ENCODE peak calls at places on chromosomes 3 and 15, in six cellular contexts. O is stimulated activated CD4-positive, alpha-beta T cell treated with anti-CD3 and anti-CD28 coated beads, Interleukin-12 subunit alpha, Interleukin-12 subunit beta, amount 100 ng/mL, for 4 hours; C is left kidney; P is DMS 273 treated with DMSO at 0.1 percent for 48 hours; W is activated gamma-delta T cell treated with Interleukin-2 at 50 U/mL for 16 hours; R is NCI-H1694. D is an unnamed sample.
A peak's percentile ranks its signal among the peaks of the same experiment; 100 is the strongest.

GRCh38 chr15:30042556-30042955 is 40.2 kb upstream of the GOLGA8J start:
- DNase-seq in C (no peak), P (no peak), R (no peak), W (no peak), O (no peak), D (no peak)

GRCh38 chr3:4734454-4734853 is 241.3 kb downstream of the ITPR1 start:
- DNase-seq in W (no peak), R (no peak), C (no peak), P (no peak), O (no peak), D (no peak)

GRCh38 chr3:142279965-142280590 is 54.7 kb upstream of the GK5 start:
- DNase-seq in C (peak; percentile 86), O (peak; percentile 13), P (peak; percentile 76), W (peak; percentile 37), R (peak; percentile 78), D (peak; percentile 22)

GRCh38 chr3:72279068-72279598 is 494.2 kb upstream of the PROK2 start:
- DNase-seq in P (no peak), C (no peak), W (no peak), O (no peak), R (no peak), D (no peak)

GRCh38 chr15:58952751-58953150 is 19.3 kb upstream of the SLTM start:
- DNase-seq in W (no peak), P (no peak), O (no peak), R (no peak), C (no peak), D (no peak)

GRCh38 chr3:124676236-124676635 is 54.0 kb upstream of the UMPS start:
- DNase-seq in P (no peak), C (no peak), W (no peak), O (no peak), R (no peak), D (no peak)

GRCh38 chr3:87336761-87337160 is 60.4 kb upstream of the POU1F1 start:
- DNase-seq in P (no peak), C (no peak), W (no peak), R (no peak), O (no peak), D (no peak)

GRCh38 chr15:67013696-67014095 is 51.7 kb upstream of the SMAD3 start:
- DNase-seq in W (no peak), C (peak; percentile 91), O (no peak), R (no peak), P (no peak), D (no peak)

GRCh38 chr3:60142009-60142408 is 1092.2 kb upstream of the CFAP20DC start:
- DNase-seq in C (peak; percentile 36), W (no peak), P (no peak), O (no peak), R (no peak), D (no peak)

GRCh38 chr3:160611141-160611540 is 45.8 kb upstream of the KPNA4 start:
- DNase-seq in R (no peak), W (no peak), P (no peak), C (no peak), O (no peak), D (no peak)

GRCh38 chr3:119559441-119559963 is at the start of gene CD80:
- DNase-seq in C (no peak), W (peak; percentile 24), O (peak; percentile 48), R (no peak), P (peak; percentile 40), D (peak; percentile 36)

GRCh38 chr3:198032445-198032936 is 72.5 kb downstream of the LMLN start:
- DNase-seq in W (no peak), O (no peak), R (no peak), P (no peak), C (no peak), D (no peak)

GRCh38 chr15:71485094-71485693 is 325.2 kb upstream of the NR2E3 start:
- DNase-seq in W (no peak), R (no peak), C (peak; percentile 19), P (no peak), O (no peak), D (no peak)

GRCh38 chr15:93997071-93997658 is 234.2 kb upstream of the MCTP2 start:
- DNase-seq in R (no peak), O (no peak), P (no peak), W (no peak), C (peak; percentile 39), D (peak; percentile 74)

GRCh38 chr3:15479602-15480248 is 41.8 kb downstream of the COLQ start:
- DNase-seq in R (no peak), W (no peak), C (no peak), O (no peak), P (no peak), D (no peak)

GRCh38 chr3:78757734-78758133 is 1010.1 kb downstream of the ROBO1 start:
- DNase-seq in P (no peak), O (no peak), W (no peak), R (no peak), C (no peak), D (no peak)

GRCh38 chr15:50116477-50116876 is 2.6 kb downstream of the ATP8B4 start:
- DNase-seq in W (no peak), C (peak; percentile 28), O (no peak), P (no peak), R (no peak), D (no peak)

GRCh38 chr3:66712210-66712609 is 211.4 kb upstream of the LRIG1 start:
- DNase-seq in O (no peak), W (no peak), C (no peak), P (no peak), R (no peak), D (no peak)

GRCh38 chr15:47384316-47384715 is 333.0 kb upstream of the SEMA6D start:
- DNase-seq in W (no peak), O (no peak), R (peak; percentile 9), P (peak; percentile 90), C (peak; percentile 8), D (no peak)

GRCh38 chr15:28096411-28096719 is 2.8 kb downstream of the OCA2 start:
- DNase-seq in R (no peak), W (no peak), C (no peak), P (no peak), O (no peak), D (no peak)

GRCh38 chr3:3157484-3157883 is 22.0 kb downstream of the CRBN start:
- DNase-seq in R (no peak), O (no peak), W (no peak), P (no peak), C (peak; percentile 12), D (no peak)

GRCh38 chr3:63400259-63400860 is 122.3 kb downstream of the SYNPR start:
- DNase-seq in W (no peak), R (no peak), O (no peak), C (no peak), P (no peak), D (no peak)

GRCh38 chr15:68567345-68567744 is 11.4 kb upstream of the CORO2B start:
- DNase-seq in R (no peak), O (no peak), C (no peak), P (no peak), W (no peak), D (no peak)

GRCh38 chr15:90644946-90645725 is 72.0 kb upstream of the BLM start:
- DNase-seq in W (no peak), R (no peak), P (peak; percentile 74), O (no peak), C (no peak), D (no peak)

GRCh38 chr3:193347507-193348501 is 30.7 kb downstream of the ATP13A5 start:
- DNase-seq in W (no peak), C (peak; percentile 73), O (no peak), P (no peak), R (no peak), D (no peak)

D was measured in tibial nerve.